ENCODE peak calls at places on chromosomes 6 and 20, in four cellular contexts. M is K562, N is HepG2, Y is GM12878. A is an unnamed sample.

GRCh38 chr6:54737247-54737646 is 109.3 kb upstream of the FAM83B start:
- DNase-seq in M (peak), N (peak), Y (no peak), A (no peak)

GRCh38 chr20:36956674-36957073 is 5.2 kb upstream of the SAMHD1 start:
- DNase-seq in M (no peak), N (no peak), Y (no peak), A (no peak)

GRCh38 chr6:165181951-165182414 is 127.4 kb downstream of the C6orf118 start:
- DNase-seq in Y (no peak), N (no peak), M (no peak), A (no peak)

GRCh38 chr20:46991850-46992639 is 97.4 kb downstream of the EYA2 start:
- DNase-seq in N (no peak), M (no peak), Y (no peak), A (no peak)

GRCh38 chr6:166167258-166167731 is 356 bp downstream of the TBXT start:
- DNase-seq in N (no peak), M (no peak), Y (no peak), A (no peak)

GRCh38 chr6:21101694-21102093 is 491.9 kb upstream of the SOX4 start:
- DNase-seq in M (peak), N (no peak), Y (no peak), A (no peak)

GRCh38 chr20:1087311-1087710 is 31.1 kb upstream of the PSMF1 start:
- DNase-seq in M (no peak), Y (no peak), N (no peak), A (no peak)

GRCh38 chr20:13819885-13820645 is 35.2 kb downstream of the NDUFAF5 start:
- DNase-seq in M (peak), N (peak), Y (no peak), A (peak)

GRCh38 chr6:125222531-125223455 is 69.2 kb downstream of the TPD52L1 start:
- DNase-seq in M (no peak), Y (no peak), N (no peak), A (no peak)

GRCh38 chr6:155313602-155314091 is 637 bp downstream of the TFB1M start:
- DNase-seq in Y (no peak), N (peak), M (no peak), A (no peak)

GRCh38 chr6:155309150-155309549 is 5.1 kb downstream of the TFB1M start:
- DNase-seq in Y (no peak), M (no peak), N (peak), A (no peak)

GRCh38 chr6:155311076-155311475 is 3.2 kb downstream of the TFB1M start:
- DNase-seq in N (no peak), M (no peak), Y (no peak), A (peak)

GRCh38 chr6:155311583-155311982 is 2.7 kb downstream of the TFB1M start:
- DNase-seq in M (no peak), N (no peak), Y (no peak), A (no peak)

DNA sequence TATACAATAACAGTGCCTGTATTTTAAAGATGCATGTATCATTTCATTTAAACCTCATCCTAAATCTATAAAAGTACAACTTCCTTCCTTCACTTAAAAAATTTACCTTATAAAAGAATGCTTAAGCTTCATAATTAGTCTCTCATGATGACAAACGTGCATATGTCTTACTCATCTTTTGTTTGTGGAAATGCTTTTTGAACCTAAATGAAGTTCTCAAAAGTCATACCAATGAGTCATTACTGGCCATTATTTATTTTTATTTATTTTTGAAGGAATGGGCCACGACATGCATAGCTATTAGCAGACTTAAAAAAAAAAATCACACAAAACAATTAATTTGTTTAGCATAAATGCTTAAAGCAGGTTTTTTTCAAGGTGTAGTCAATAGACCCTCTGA is 3.7 kb downstream of the TFB1M start:
- DNase-seq in M (no peak), N (no peak), Y (no peak), A (peak)
- H3K9ac ChIP-seq in M (no peak), N (no peak), Y (no peak), A (peak)

GRCh38 chr6:32397252-32397920 is 9.6 kb downstream of the BTNL2 start:
- DNase-seq in M (no peak), Y (peak), N (no peak), A (no peak)
- TF ChIP-seq MYC in M (no peak), Y (no peak), N (no peak), A (no peak)

DNA sequence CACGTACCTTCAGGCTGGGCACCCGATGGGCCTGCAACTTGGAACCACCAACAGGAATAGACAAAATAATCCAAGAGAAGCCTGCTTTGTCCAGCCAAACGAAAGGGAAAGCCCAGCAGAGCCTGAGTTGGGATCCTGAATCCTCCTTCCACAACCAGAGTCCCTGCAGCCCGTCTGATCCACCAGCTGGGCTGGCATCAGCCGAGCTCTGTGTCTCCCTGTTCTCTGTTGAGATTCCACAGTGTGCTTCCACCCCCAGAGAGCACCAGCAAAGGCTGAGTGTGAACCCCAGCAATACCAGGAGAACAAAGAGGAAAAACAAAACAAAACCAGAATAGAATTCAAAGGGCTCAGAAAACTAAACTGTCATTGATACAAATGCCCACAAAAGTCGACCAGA is 104.2 kb upstream of the PRND start:
- DNase-seq in N (no peak), M (no peak), Y (no peak), A (no peak)
- H2AFZ ChIP-seq in N (no peak), M (no peak), Y (no peak), A (no peak)

GRCh38 chr6:42042108-42042507 is 8.2 kb upstream of the TAF8 start:
- DNase-seq in M (no peak), N (no peak), Y (no peak), A (no peak)

GRCh38 chr6:42041131-42042055 is 8.9 kb upstream of the TAF8 start:
- DNase-seq in M (no peak), N (no peak), Y (no peak), A (no peak)

GRCh38 chr6:42038163-42038562 is 12.2 kb upstream of the TAF8 start:
- DNase-seq in M (no peak), Y (no peak), N (no peak), A (no peak)

GRCh38 chr6:42043787-42044475 is 6.4 kb upstream of the TAF8 start:
- DNase-seq in M (peak), N (peak), Y (peak), A (peak)

DNA sequence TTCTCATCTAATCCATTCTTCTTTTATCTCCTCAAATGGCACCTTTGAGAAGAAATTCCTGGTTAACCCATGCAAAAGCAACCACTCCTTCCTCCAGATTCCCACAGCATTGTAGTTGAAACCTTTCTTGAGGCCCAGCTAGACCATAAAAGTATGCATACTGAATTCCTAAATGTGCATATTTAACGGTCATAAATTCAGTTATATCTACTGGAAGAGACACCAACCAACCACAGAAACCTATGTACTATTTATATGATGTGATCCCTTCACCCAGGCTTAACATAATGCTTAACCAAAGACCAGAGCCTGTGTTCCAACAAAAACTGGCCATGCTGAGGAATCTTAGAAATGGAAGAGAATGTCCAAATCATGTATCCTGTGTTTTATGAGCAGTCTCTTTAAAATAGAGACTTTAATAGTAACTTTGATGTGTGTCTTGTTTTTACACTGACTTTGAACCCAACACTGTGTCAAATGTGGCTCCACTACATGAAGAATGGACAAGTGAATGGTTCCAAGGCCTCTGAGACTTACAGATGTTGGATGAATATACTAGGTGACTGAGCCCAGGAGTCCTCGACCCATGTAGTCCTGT is 11.4 kb upstream of the TAF8 start:
- DNase-seq in N (no peak), Y (no peak), M (no peak), A (no peak)
- H3K9ac ChIP-seq in N (no peak), Y (peak), M (peak), A (no peak)

GRCh38 chr6:158818580-158819212 is 472 bp downstream of the EZR start:
- DNase-seq in N (peak), M (peak), Y (no peak), A (peak)
- TF ChIP-seq MYC in N (peak), M (no peak), Y (no peak), A (no peak)

GRCh38 chr20:45611054-45611453 is 18.5 kb upstream of the WFDC10A start:
- DNase-seq in Y (no peak), M (no peak), N (no peak), A (no peak)
- H2AFZ ChIP-seq in Y (no peak), M (peak), N (no peak), A (no peak)

DNA sequence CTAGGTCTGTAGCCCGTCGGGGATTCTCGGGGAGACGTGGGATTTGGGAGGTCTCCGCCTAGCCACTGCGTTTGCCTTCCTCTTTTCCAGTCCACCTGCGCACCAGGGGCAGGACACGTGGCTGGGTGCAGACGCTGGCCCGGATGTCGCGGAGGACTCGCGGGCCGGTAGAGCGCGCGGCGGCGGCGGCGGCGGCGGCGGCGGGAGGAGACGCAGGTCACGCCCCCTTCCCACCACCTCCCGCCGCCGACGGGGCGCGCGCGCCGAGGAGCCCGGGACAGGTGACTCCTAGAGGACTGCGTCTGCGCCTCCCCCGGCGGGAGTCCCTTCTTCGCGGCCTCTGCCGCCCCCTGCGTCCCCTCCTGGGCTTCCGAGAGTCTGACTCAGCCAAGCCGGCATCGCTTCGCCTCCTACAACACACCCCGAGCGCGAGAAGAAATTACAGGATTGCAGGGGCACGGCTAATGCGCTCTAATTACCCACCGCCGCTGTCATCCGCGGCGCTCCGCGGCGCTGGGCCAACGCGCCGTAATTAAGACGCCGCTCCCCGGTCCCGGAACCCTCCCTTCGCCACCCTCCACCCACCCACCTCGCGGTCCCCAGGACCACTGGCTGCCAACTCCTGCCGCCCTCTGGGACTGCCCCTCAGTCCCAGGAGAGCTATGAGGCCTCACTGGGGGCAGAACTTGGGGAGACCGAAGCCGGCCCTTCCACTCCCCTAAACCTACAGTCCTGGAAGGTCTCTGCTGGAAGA is 124.5 kb downstream of the MRPL14 start:
- DNase-seq in N (no peak), Y (no peak), M (no peak), A (peak)
- H3K9ac ChIP-seq in N (no peak), Y (no peak), M (no peak), A (no peak)

DNA sequence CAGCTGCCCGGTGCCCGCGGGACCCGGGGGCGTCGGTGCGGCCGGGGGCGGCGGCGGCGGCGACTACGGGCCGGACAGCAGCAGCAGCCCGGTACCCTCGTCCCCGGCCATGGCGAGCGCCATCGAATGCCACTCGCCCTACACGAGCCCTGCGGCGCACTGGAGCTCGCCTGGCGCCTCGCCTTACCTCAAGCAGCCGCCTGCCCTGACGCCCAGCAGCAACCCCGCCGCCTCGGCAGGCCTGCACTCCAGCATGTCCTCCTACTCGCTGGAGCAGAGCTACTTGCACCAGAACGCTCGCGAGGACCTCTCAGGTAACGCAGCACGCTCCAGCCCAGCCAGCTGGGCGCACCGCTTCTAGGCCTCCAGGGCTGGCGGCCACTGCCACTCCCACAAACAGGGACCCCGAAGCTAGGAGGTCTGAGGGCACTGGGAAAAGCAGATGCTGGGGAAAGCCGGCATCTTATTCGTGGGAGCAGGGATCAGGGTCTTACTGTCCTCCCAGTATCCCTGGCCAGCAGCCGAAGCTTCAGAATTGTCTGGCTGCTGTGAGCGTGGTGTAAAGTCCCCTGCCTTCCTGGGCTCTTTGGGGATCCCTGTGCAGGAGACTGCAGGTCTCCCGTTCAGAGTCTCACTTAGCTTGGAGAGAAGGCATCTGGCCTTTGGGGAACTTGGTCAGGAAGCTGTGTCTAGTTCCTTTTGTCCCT is 1.6 kb downstream of the FOXF2 start:
- DNase-seq in M (no peak), Y (no peak), N (no peak), A (no peak)
- TF ChIP-seq MYC in M (no peak), Y (no peak), N (no peak), A (no peak)

DNA sequence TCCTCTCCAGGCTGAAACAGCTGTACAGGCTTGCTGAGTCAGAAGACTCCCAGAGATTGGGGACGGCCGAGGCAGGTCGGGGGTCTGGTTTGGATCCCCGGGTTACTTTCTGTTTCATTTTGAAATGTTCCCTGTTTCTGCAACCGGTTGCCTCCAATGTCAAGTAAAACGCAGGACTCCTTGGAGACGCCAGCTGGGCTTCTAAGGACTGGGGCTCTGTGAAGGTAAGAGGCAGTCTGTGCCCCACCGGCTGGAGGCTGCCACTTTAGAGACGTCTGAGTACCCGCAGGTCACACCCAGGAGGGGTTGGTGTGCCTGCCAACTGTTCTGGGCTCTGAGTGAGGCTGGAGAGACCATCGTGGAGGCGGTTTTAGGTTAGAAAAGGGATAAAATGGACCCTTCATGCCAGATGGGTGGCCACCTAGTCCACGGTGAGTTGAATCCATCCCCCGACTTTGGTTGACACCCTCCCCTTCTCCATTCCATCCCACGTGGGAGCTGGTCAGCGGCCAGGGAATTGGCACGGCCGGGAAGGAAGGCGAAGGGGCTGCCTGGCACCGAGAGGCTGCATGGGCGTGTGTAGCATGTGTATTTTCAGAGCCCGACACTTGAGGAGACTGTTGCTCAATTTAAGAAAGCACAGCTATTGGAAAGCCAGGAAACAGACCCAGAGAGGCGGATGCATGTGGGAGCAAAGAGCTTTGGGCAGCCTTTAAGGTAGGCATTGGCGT is 240.9 kb downstream of the PHACTR1 start:
- DNase-seq in M (no peak), Y (no peak), N (no peak), A (peak)
- H2AFZ ChIP-seq in M (no peak), Y (peak), N (no peak), A (peak)

DNA sequence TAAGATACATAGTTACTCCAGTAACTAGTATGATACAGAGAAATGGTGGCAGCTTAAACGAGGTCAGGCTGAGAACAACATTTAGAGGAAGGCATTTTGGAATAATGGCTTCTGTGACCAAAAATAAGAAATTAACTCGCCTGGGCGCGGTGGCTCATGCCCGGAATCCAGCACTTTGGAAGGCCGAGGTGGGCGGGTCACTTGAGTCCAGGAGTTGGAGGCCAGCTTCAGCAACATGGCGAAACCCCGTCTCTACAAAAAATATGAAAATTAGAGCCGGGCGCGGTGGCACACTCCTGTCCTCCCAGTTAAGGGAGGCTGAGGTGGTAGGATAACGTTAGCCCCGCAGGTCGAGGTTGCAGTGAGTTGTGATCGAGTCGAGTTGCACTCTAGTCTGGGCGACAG is 1.8 kb downstream of the IGF2R start:
- DNase-seq in M (no peak), N (no peak), Y (no peak), A (no peak)
- H3K9ac ChIP-seq in M (peak), N (peak), Y (peak), A (no peak)

A was measured in endothelial cell of umbilical vein.